ENCODE peak calls at places on chromosomes 6 and 20, in nine cellular contexts. Z, I, K, N, V, U, R, T and E are unnamed samples.

GRCh38 chr20:17992224-17992637 is 23.4 kb downstream of the MGME1 start:
- DNase-seq in K (no peak), I (no peak), Z (no peak), U (no peak), N (no peak), T (no peak), V (no peak), R (no peak), E (no peak)

GRCh38 chr20:62068997-62069396 is 3.3 kb upstream of the TAF4 start:
- DNase-seq in K (no peak), R (no peak), V (no peak), I (no peak), Z (no peak), N (no peak), U (no peak), T (no peak), E (no peak)

GRCh38 chr20:35173576-35174192 is 1.8 kb downstream of the PROCR start:
- DNase-seq in K (no peak), N (no peak), V (no peak), T (no peak), U (no peak), R (no peak), Z (no peak), I (no peak), E (no peak)

GRCh38 chr6:158536084-158536890 is 23.6 kb upstream of the TMEM181 start:
- DNase-seq in Z (peak; percentile 75), T (peak; percentile 69), R (peak; percentile 81), I (peak; percentile 66), V (peak; percentile 74), K (peak; percentile 41), N (peak; percentile 66), U (peak; percentile 43), E (peak; percentile 41)

GRCh38 chr6:77926198-77926752 is 273.4 kb downstream of the MEI4 start:
- DNase-seq in N (no peak), T (no peak), K (no peak), I (no peak), U (no peak), V (no peak), R (no peak), Z (no peak), E (no peak)

GRCh38 chr20:20060234-20060998 is 8.1 kb downstream of the CFAP61 start:
- DNase-seq in V (no peak), U (no peak), N (no peak), T (no peak), R (no peak), Z (no peak), I (no peak), K (no peak), E (no peak)

GRCh38 chr6:149867876-149868640 is 3.9 kb upstream of the LRP11 start:
- DNase-seq in N (no peak), K (no peak), V (no peak), R (peak; percentile 44), I (no peak), T (no peak), U (no peak), Z (peak; percentile 42), E (no peak)

GRCh38 chr6:113630365-113630737 is 226.8 kb upstream of the MARCKS start:
- DNase-seq in U (no peak), T (no peak), V (no peak), R (no peak), I (no peak), Z (no peak), K (no peak), N (no peak), E (no peak)

GRCh38 chr6:56359201-56359899 is 112.0 kb upstream of the COL21A1 start:
- DNase-seq in K (peak; percentile 72), U (peak; percentile 73), N (peak; percentile 27), V (peak; percentile 62), T (peak; percentile 46), Z (peak; percentile 69), R (peak; percentile 65), I (peak; percentile 28), E (peak; percentile 1)

GRCh38 chr6:111885373-111886027 is 12.2 kb upstream of the FYN start:
- DNase-seq in V (no peak), Z (no peak), T (no peak), K (no peak), I (no peak), U (no peak), N (no peak), R (no peak), E (no peak)